ENCODE peak calls at places on chromosomes 6 and 20, in seven cellular contexts. One of them, this sample, is unnamed.

GRCh38 chr6:170446841-170447560 is 106.1 kb downstream of the PSMB1 start:
- DNase-seq in transverse colon: no peak
- DNase-seq in OCI-LY7: no peak
- DNase-seq in psoas muscle: no peak
- DNase-seq in lung: no peak
- DNase-seq in body of pancreas: no peak
- DNase-seq in CD4-positive, alpha-beta T cell: no peak
- DNase-seq in this sample: no peak

GRCh38 chr20:56626367-56627121 is 2.6 kb upstream of the TFAP2C start:
- DNase-seq in OCI-LY7: no peak
- DNase-seq in lung: no peak
- DNase-seq in psoas muscle: no peak
- DNase-seq in body of pancreas: peak; percentile 6
- DNase-seq in transverse colon: peak; percentile 13
- DNase-seq in CD4-positive, alpha-beta T cell: no peak
- DNase-seq in this sample: no peak

GRCh38 chr20:64167676-64168075 is 3.4 kb downstream of the MYT1 start:
- DNase-seq in lung: no peak
- DNase-seq in body of pancreas: no peak
- DNase-seq in transverse colon: no peak
- DNase-seq in OCI-LY7: no peak
- DNase-seq in psoas muscle: no peak
- DNase-seq in CD4-positive, alpha-beta T cell: no peak
- DNase-seq in this sample: no peak

GRCh38 chr6:43736211-43736786 is 33.7 kb upstream of the VEGFA start:
- DNase-seq in lung: no peak
- DNase-seq in body of pancreas: no peak
- DNase-seq in OCI-LY7: no peak
- DNase-seq in CD4-positive, alpha-beta T cell: no peak
- DNase-seq in transverse colon: no peak
- DNase-seq in psoas muscle: no peak
- DNase-seq in this sample: no peak

GRCh38 chr6:3336066-3336786 is 77.5 kb downstream of the PSMG4 start:
- DNase-seq in CD4-positive, alpha-beta T cell: no peak
- DNase-seq in psoas muscle: no peak
- DNase-seq in transverse colon: no peak
- DNase-seq in lung: no peak
- DNase-seq in OCI-LY7: no peak
- DNase-seq in body of pancreas: no peak
- DNase-seq in this sample: no peak

GRCh38 chr20:43583982-43584432 is 6.7 kb upstream of the IFT52 start:
- DNase-seq in lung: peak; percentile 70
- DNase-seq in body of pancreas: peak; percentile 91
- DNase-seq in OCI-LY7: no peak
- DNase-seq in CD4-positive, alpha-beta T cell: no peak
- DNase-seq in psoas muscle: peak; percentile 54
- DNase-seq in transverse colon: peak; percentile 24
- DNase-seq in this sample: no peak

GRCh38 chr6:24858154-24858801 is 59.6 kb upstream of the ARMH2 start:
- DNase-seq in lung: peak; percentile 42
- DNase-seq in OCI-LY7: peak; percentile 70
- DNase-seq in CD4-positive, alpha-beta T cell: peak; percentile 19
- DNase-seq in transverse colon: peak; percentile 31
- DNase-seq in psoas muscle: no peak
- DNase-seq in body of pancreas: peak; percentile 40
- DNase-seq in this sample: no peak

GRCh38 chr20:57934007-57934805 is 224.4 kb upstream of the PMEPA1 start:
- DNase-seq in psoas muscle: no peak
- DNase-seq in lung: no peak
- DNase-seq in transverse colon: peak; percentile 33
- DNase-seq in OCI-LY7: no peak
- DNase-seq in CD4-positive, alpha-beta T cell: no peak
- DNase-seq in body of pancreas: no peak
- DNase-seq in this sample: no peak

GRCh38 chr6:117548797-117549301 is 53.5 kb downstream of the GOPC start:
- DNase-seq in transverse colon: no peak
- DNase-seq in psoas muscle: no peak
- DNase-seq in body of pancreas: no peak
- DNase-seq in CD4-positive, alpha-beta T cell: no peak
- DNase-seq in OCI-LY7: no peak
- DNase-seq in lung: no peak
- DNase-seq in this sample: no peak

GRCh38 chr6:42316390-42316970 is 98.8 kb upstream of the MRPS10 start:
- DNase-seq in OCI-LY7: no peak
- DNase-seq in transverse colon: peak; percentile 35
- DNase-seq in lung: peak; percentile 46
- DNase-seq in CD4-positive, alpha-beta T cell: no peak
- DNase-seq in body of pancreas: peak; percentile 59
- DNase-seq in psoas muscle: no peak
- DNase-seq in this sample: no peak

GRCh38 chr6:31888281-31889258 is 8.9 kb downstream of the EHMT2 start:
- DNase-seq in body of pancreas: no peak
- DNase-seq in lung: no peak
- DNase-seq in CD4-positive, alpha-beta T cell: peak; percentile 50
- DNase-seq in transverse colon: peak; percentile 56
- DNase-seq in OCI-LY7: peak; percentile 38
- DNase-seq in psoas muscle: no peak
- DNase-seq in this sample: peak; percentile 55

GRCh38 chr20:63022501-63022900 is 15.7 kb upstream of the BHLHE23 start:
- DNase-seq in psoas muscle: no peak
- DNase-seq in OCI-LY7: no peak
- DNase-seq in body of pancreas: no peak
- DNase-seq in CD4-positive, alpha-beta T cell: no peak
- DNase-seq in lung: no peak
- DNase-seq in transverse colon: no peak
- DNase-seq in this sample: no peak

GRCh38 chr6:36925809-36926208 is 28.7 kb upstream of the PI16 start:
- DNase-seq in body of pancreas: no peak
- DNase-seq in lung: no peak
- DNase-seq in psoas muscle: no peak
- DNase-seq in OCI-LY7: no peak
- DNase-seq in CD4-positive, alpha-beta T cell: no peak
- DNase-seq in transverse colon: no peak
- DNase-seq in this sample: no peak

GRCh38 chr20:58179083-58179431 is 49.4 kb downstream of the ANKRD60 start:
- DNase-seq in transverse colon: no peak
- DNase-seq in lung: no peak
- DNase-seq in body of pancreas: no peak
- DNase-seq in CD4-positive, alpha-beta T cell: no peak
- DNase-seq in OCI-LY7: no peak
- DNase-seq in psoas muscle: no peak
- DNase-seq in this sample: no peak

GRCh38 chr20:32908334-32909292 is 49.9 kb downstream of the EFCAB8 start:
- DNase-seq in transverse colon: no peak
- DNase-seq in lung: no peak
- DNase-seq in OCI-LY7: no peak
- DNase-seq in psoas muscle: no peak
- DNase-seq in body of pancreas: no peak
- DNase-seq in CD4-positive, alpha-beta T cell: peak; percentile 21
- DNase-seq in this sample: no peak

GRCh38 chr6:168923171-168923570 is 330.5 kb downstream of the THBS2 start:
- DNase-seq in psoas muscle: no peak
- DNase-seq in CD4-positive, alpha-beta T cell: no peak
- DNase-seq in lung: no peak
- DNase-seq in transverse colon: no peak
- DNase-seq in OCI-LY7: no peak
- DNase-seq in body of pancreas: no peak
- DNase-seq in this sample: no peak

GRCh38 chr6:40856271-40856670 is 182.8 kb downstream of the UNC5CL start:
- DNase-seq in CD4-positive, alpha-beta T cell: no peak
- DNase-seq in body of pancreas: no peak
- DNase-seq in transverse colon: no peak
- DNase-seq in OCI-LY7: no peak
- DNase-seq in psoas muscle: no peak
- DNase-seq in lung: no peak
- DNase-seq in this sample: no peak

GRCh38 chr6:144899161-144899560 is 614.0 kb downstream of the UTRN start:
- DNase-seq in psoas muscle: no peak
- DNase-seq in CD4-positive, alpha-beta T cell: no peak
- DNase-seq in body of pancreas: no peak
- DNase-seq in lung: no peak
- DNase-seq in OCI-LY7: no peak
- DNase-seq in transverse colon: no peak
- DNase-seq in this sample: no peak

GRCh38 chr6:93554018-93554417 is 134.7 kb upstream of the EPHA7 start:
- DNase-seq in transverse colon: no peak
- DNase-seq in CD4-positive, alpha-beta T cell: no peak
- DNase-seq in OCI-LY7: no peak
- DNase-seq in lung: no peak
- DNase-seq in psoas muscle: no peak
- DNase-seq in body of pancreas: no peak
- DNase-seq in this sample: no peak

GRCh38 chr6:135086414-135086764 is 31.8 kb upstream of the HBS1L start:
- DNase-seq in OCI-LY7: no peak
- DNase-seq in CD4-positive, alpha-beta T cell: no peak
- DNase-seq in body of pancreas: no peak
- DNase-seq in lung: no peak
- DNase-seq in psoas muscle: no peak
- DNase-seq in transverse colon: no peak
- DNase-seq in this sample: no peak

GRCh38 chr6:135084916-135085269 is 30.3 kb upstream of the HBS1L start:
- DNase-seq in psoas muscle: no peak
- DNase-seq in body of pancreas: no peak
- DNase-seq in OCI-LY7: no peak
- DNase-seq in lung: no peak
- DNase-seq in transverse colon: no peak
- DNase-seq in CD4-positive, alpha-beta T cell: no peak
- DNase-seq in this sample: no peak

GRCh38 chr6:135085700-135086413 is 31.2 kb upstream of the HBS1L start:
- DNase-seq in CD4-positive, alpha-beta T cell: no peak
- DNase-seq in body of pancreas: no peak
- DNase-seq in transverse colon: no peak
- DNase-seq in OCI-LY7: no peak
- DNase-seq in lung: no peak
- DNase-seq in psoas muscle: no peak
- DNase-seq in this sample: no peak

GRCh38 chr6:135083992-135084915 is 29.6 kb upstream of the HBS1L start:
- DNase-seq in OCI-LY7: no peak
- DNase-seq in transverse colon: no peak
- DNase-seq in lung: no peak
- DNase-seq in body of pancreas: no peak
- DNase-seq in psoas muscle: no peak
- DNase-seq in CD4-positive, alpha-beta T cell: no peak
- DNase-seq in this sample: no peak

DNA sequence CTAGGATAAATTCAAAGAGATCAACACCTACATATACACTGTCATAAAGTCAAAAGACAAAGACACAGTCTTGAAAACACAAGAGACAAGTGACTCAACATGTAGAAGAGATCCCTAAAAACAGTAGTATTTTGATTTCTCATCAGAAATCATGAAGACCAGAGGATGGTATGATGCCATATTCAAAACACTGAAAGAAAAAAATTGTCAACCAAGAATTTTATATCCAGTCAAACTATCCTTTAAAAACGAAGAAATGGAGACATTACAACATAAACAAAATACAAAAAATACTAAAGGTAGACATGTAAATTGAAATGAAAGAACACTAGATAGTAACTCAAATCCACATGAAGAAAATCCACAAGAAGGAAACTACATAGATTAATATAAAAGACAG is 27.3 kb upstream of the HBS1L start:
- DNase-seq in CD4-positive, alpha-beta T cell: no peak
- DNase-seq in transverse colon: no peak
- DNase-seq in OCI-LY7: no peak
- DNase-seq in body of pancreas: no peak
- DNase-seq in psoas muscle: no peak
- DNase-seq in lung: no peak
- DNase-seq in this sample: no peak
- H3K9me3 ChIP-seq in CD4-positive, alpha-beta T cell: peaks cover 15% of the 10 kb centered on the region
- H3K9me3 ChIP-seq in transverse colon: peaks cover 9% of the 10 kb centered on the region
- H3K9me3 ChIP-seq in OCI-LY7: peaks cover 20% of the 10 kb centered on the region
- H3K9me3 ChIP-seq in body of pancreas: no peaks in the 10 kb centered on the region
- H3K9me3 ChIP-seq in psoas muscle: peaks cover 10% of the 10 kb centered on the region
- H3K9me3 ChIP-seq in lung: no peaks in the 10 kb centered on the region
- H3K9me3 ChIP-seq in this sample: peaks cover 4% of the 10 kb centered on the region

DNA sequence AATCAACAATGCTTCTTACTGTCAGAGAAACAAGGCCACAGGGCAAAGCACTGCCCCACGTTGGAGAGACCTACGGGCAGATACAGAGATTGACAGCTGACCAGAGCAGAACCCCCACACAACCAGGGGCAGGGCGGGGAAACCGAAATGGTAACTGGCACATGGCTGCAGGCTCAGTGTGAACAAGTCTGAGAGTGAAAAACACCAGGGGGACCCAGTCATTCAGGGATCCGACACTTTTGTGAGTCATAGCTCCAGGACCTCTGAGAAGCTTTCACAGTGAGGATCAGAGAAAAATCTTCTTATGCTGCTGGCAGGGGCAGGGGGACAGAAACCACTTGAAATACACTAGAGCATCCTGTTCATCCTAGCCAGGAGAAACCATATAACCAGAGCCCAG is 254.2 kb downstream of the C6orf118 start:
- DNase-seq in body of pancreas: no peak
- DNase-seq in psoas muscle: no peak
- DNase-seq in lung: no peak
- DNase-seq in transverse colon: no peak
- DNase-seq in OCI-LY7: no peak
- DNase-seq in CD4-positive, alpha-beta T cell: no peak
- DNase-seq in this sample: no peak
- H3K9me3 ChIP-seq in body of pancreas: no peaks in the 10 kb centered on the region
- H3K9me3 ChIP-seq in psoas muscle: no peaks in the 10 kb centered on the region
- H3K9me3 ChIP-seq in lung: no peaks in the 10 kb centered on the region
- H3K9me3 ChIP-seq in transverse colon: no peaks in the 10 kb centered on the region
- H3K9me3 ChIP-seq in OCI-LY7: no peaks in the 10 kb centered on the region
- H3K9me3 ChIP-seq in CD4-positive, alpha-beta T cell: no peaks in the 10 kb centered on the region
- H3K9me3 ChIP-seq in this sample: no peaks in the 10 kb centered on the region

GRCh38 chr20:49284818-49285217 is 7.0 kb upstream of the ZNFX1 start:
- DNase-seq in transverse colon: no peak
- DNase-seq in body of pancreas: no peak
- DNase-seq in CD4-positive, alpha-beta T cell: no peak
- DNase-seq in OCI-LY7: no peak
- DNase-seq in psoas muscle: no peak
- DNase-seq in lung: no peak
- DNase-seq in this sample: no peak
- H3K9me3 ChIP-seq in transverse colon: peaks cover 44% of the 10 kb centered on the region
- H3K9me3 ChIP-seq in body of pancreas: no peaks in the 10 kb centered on the region
- H3K9me3 ChIP-seq in CD4-positive, alpha-beta T cell: peaks cover 88% of the 10 kb centered on the region
- H3K9me3 ChIP-seq in OCI-LY7: no peaks in the 10 kb centered on the region
- H3K9me3 ChIP-seq in psoas muscle: peaks cover 15% of the 10 kb centered on the region
- H3K9me3 ChIP-seq in lung: peaks cover 35% of the 10 kb centered on the region
- H3K9me3 ChIP-seq in this sample: peaks cover 85% of the 10 kb centered on the region

DNA sequence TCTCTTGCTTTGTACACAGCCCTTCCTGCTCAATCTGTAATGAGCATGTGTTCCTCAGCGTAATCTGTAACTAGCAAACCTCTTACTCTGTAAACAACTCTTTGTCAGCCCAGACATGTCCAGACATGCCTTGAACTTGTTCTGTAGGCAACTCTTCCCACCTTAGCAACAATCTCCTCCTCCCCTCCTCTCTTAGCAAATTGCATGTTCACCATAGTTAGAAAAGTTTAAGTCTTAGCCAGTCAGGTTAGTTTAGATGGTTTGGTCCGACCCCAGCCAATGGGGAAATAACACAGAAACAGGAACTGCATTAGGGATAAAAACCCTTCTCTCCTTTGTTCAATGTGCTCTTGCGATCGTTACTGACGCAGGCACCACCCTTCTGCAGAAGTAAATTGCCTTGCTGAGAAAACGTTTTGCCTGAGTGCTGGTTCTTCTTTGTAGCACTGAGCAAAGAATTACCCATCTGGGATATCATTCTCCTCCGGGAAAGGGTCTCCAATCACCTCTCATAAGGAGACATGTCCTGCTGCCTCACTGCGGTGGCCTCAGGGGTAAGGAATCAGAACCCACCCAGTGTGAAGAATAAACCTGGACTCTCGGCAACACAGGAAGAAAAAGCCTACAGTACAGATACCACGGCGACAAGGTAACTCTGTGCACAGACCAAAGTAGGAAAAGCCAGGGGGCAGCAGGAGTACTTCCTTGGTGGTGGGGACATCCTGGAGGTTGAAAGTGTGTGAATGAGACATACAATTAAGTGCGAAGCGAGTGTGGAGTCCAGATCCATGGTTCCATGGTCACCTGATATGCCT is 26.2 kb downstream of the PLN start:
- DNase-seq in OCI-LY7: peak; percentile 14
- DNase-seq in transverse colon: no peak
- DNase-seq in CD4-positive, alpha-beta T cell: no peak
- DNase-seq in psoas muscle: no peak
- DNase-seq in lung: no peak
- DNase-seq in body of pancreas: no peak
- DNase-seq in this sample: no peak
- H3K9me3 ChIP-seq in OCI-LY7: peaks cover 11% of the 10 kb centered on the region
- H3K9me3 ChIP-seq in transverse colon: peaks cover 25% of the 10 kb centered on the region
- H3K9me3 ChIP-seq in CD4-positive, alpha-beta T cell: peaks cover 51% of the 10 kb centered on the region
- H3K9me3 ChIP-seq in psoas muscle: peaks cover 43% of the 10 kb centered on the region
- H3K9me3 ChIP-seq in lung: peaks cover 16% of the 10 kb centered on the region
- H3K9me3 ChIP-seq in body of pancreas: no peaks in the 10 kb centered on the region
- H3K9me3 ChIP-seq in this sample: peaks cover 31% of the 10 kb centered on the region

This sample was measured in T-helper 17 cell.